ENCODE peak calls at places on chromosomes 16 and 17, in ten cellular contexts. One of them, this sample, is unnamed.

GRCh38 chr16:69340095-69340644 is 598 bp downstream of the NIP7 start:
- DNase-seq in cardiac muscle cell: no peak
- DNase-seq in kidney epithelial cell: no peak
- DNase-seq in tibial artery: no peak
- DNase-seq in left ventricle myocardium inferior: no peak
- DNase-seq in heart right ventricle: peak; percentile 18
- DNase-seq in colonic mucosa: no peak
- DNase-seq in thoracic aorta: no peak
- DNase-seq in pancreas: no peak
- DNase-seq in tibial nerve: no peak
- DNase-seq in this sample: no peak

GRCh38 chr17:75853410-75853809 is 1.7 kb downstream of the WBP2 start:
- DNase-seq in cardiac muscle cell: no peak
- DNase-seq in kidney epithelial cell: no peak
- DNase-seq in tibial artery: no peak
- DNase-seq in left ventricle myocardium inferior: no peak
- DNase-seq in heart right ventricle: no peak
- DNase-seq in colonic mucosa: no peak
- DNase-seq in thoracic aorta: no peak
- DNase-seq in pancreas: no peak
- DNase-seq in tibial nerve: no peak
- DNase-seq in this sample: no peak

GRCh38 chr16:27321013-27321960 is 7.5 kb downstream of the IL4R start:
- DNase-seq in cardiac muscle cell: no peak
- DNase-seq in kidney epithelial cell: no peak
- DNase-seq in tibial artery: peak; percentile 15
- DNase-seq in left ventricle myocardium inferior: no peak
- DNase-seq in heart right ventricle: no peak
- DNase-seq in colonic mucosa: no peak
- DNase-seq in thoracic aorta: no peak
- DNase-seq in pancreas: no peak
- DNase-seq in tibial nerve: no peak
- DNase-seq in this sample: no peak

GRCh38 chr17:72977768-72978417 is 114.6 kb downstream of the SLC39A11 start:
- DNase-seq in cardiac muscle cell: no peak
- DNase-seq in kidney epithelial cell: peak; percentile 34
- DNase-seq in tibial artery: no peak
- DNase-seq in left ventricle myocardium inferior: no peak
- DNase-seq in heart right ventricle: no peak
- DNase-seq in colonic mucosa: no peak
- DNase-seq in thoracic aorta: no peak
- DNase-seq in pancreas: peak; percentile 13
- DNase-seq in tibial nerve: no peak
- DNase-seq in this sample: no peak

GRCh38 chr16:23351360-23351759 is 49.3 kb downstream of the SCNN1B start:
- DNase-seq in cardiac muscle cell: no peak
- DNase-seq in kidney epithelial cell: no peak
- DNase-seq in tibial artery: no peak
- DNase-seq in left ventricle myocardium inferior: no peak
- DNase-seq in heart right ventricle: no peak
- DNase-seq in colonic mucosa: peak; percentile 87
- DNase-seq in thoracic aorta: no peak
- DNase-seq in pancreas: peak; percentile 74
- DNase-seq in tibial nerve: no peak
- DNase-seq in this sample: no peak

GRCh38 chr16:27106305-27106704 is 39.6 kb downstream of the C16orf82 start:
- DNase-seq in cardiac muscle cell: no peak
- DNase-seq in kidney epithelial cell: no peak
- DNase-seq in tibial artery: no peak
- DNase-seq in left ventricle myocardium inferior: no peak
- DNase-seq in heart right ventricle: no peak
- DNase-seq in colonic mucosa: no peak
- DNase-seq in thoracic aorta: no peak
- DNase-seq in pancreas: no peak
- DNase-seq in tibial nerve: no peak
- DNase-seq in this sample: no peak

GRCh38 chr16:2208772-2209171 is 1.9 kb downstream of the BRICD5 start:
- DNase-seq in cardiac muscle cell: no peak
- DNase-seq in kidney epithelial cell: no peak
- DNase-seq in tibial artery: no peak
- DNase-seq in left ventricle myocardium inferior: no peak
- DNase-seq in heart right ventricle: no peak
- DNase-seq in colonic mucosa: no peak
- DNase-seq in thoracic aorta: no peak
- DNase-seq in pancreas: no peak
- DNase-seq in tibial nerve: no peak
- DNase-seq in this sample: no peak

GRCh38 chr17:4130715-4131114 is 12.1 kb downstream of the ZZEF1 start:
- DNase-seq in cardiac muscle cell: no peak
- DNase-seq in kidney epithelial cell: no peak
- DNase-seq in tibial artery: peak; percentile 44
- DNase-seq in left ventricle myocardium inferior: no peak
- DNase-seq in heart right ventricle: peak; percentile 17
- DNase-seq in colonic mucosa: peak; percentile 64
- DNase-seq in thoracic aorta: no peak
- DNase-seq in pancreas: no peak
- DNase-seq in tibial nerve: no peak
- DNase-seq in this sample: peak; percentile 7

GRCh38 chr17:3558603-3559269 is 1.1 kb upstream of the TRPV3 start:
- DNase-seq in cardiac muscle cell: no peak
- DNase-seq in kidney epithelial cell: peak; percentile 63
- DNase-seq in tibial artery: no peak
- DNase-seq in left ventricle myocardium inferior: no peak
- DNase-seq in heart right ventricle: no peak
- DNase-seq in colonic mucosa: peak; percentile 53
- DNase-seq in thoracic aorta: no peak
- DNase-seq in pancreas: peak; percentile 33
- DNase-seq in tibial nerve: no peak
- DNase-seq in this sample: no peak

GRCh38 chr16:69397821-69398521 is 12.2 kb upstream of the TERF2 start:
- DNase-seq in cardiac muscle cell: peak; percentile 73
- DNase-seq in kidney epithelial cell: peak; percentile 69
- DNase-seq in tibial artery: peak; percentile 41
- DNase-seq in left ventricle myocardium inferior: no peak
- DNase-seq in heart right ventricle: peak; percentile 70
- DNase-seq in colonic mucosa: peak; percentile 66
- DNase-seq in thoracic aorta: no peak
- DNase-seq in pancreas: peak; percentile 56
- DNase-seq in tibial nerve: no peak
- DNase-seq in this sample: peak; percentile 14

GRCh38 chr17:50219939-50220465 is 18.6 kb upstream of the COL1A1 start:
- DNase-seq in cardiac muscle cell: peak; percentile 82
- DNase-seq in kidney epithelial cell: no peak
- DNase-seq in tibial artery: no peak
- DNase-seq in left ventricle myocardium inferior: no peak
- DNase-seq in heart right ventricle: no peak
- DNase-seq in colonic mucosa: no peak
- DNase-seq in thoracic aorta: no peak
- DNase-seq in pancreas: no peak
- DNase-seq in tibial nerve: no peak
- DNase-seq in this sample: no peak

GRCh38 chr17:45687594-45687993 is 96.5 kb upstream of the CRHR1 start:
- DNase-seq in cardiac muscle cell: no peak
- DNase-seq in kidney epithelial cell: no peak
- DNase-seq in tibial artery: no peak
- DNase-seq in left ventricle myocardium inferior: no peak
- DNase-seq in heart right ventricle: no peak
- DNase-seq in colonic mucosa: no peak
- DNase-seq in thoracic aorta: no peak
- DNase-seq in pancreas: no peak
- DNase-seq in tibial nerve: no peak
- DNase-seq in this sample: no peak

GRCh38 chr16:88854306-88855111 is 2.2 kb downstream of the GALNS start:
- DNase-seq in cardiac muscle cell: no peak
- DNase-seq in kidney epithelial cell: no peak
- DNase-seq in tibial artery: no peak
- DNase-seq in left ventricle myocardium inferior: no peak
- DNase-seq in heart right ventricle: no peak
- DNase-seq in colonic mucosa: no peak
- DNase-seq in thoracic aorta: no peak
- DNase-seq in pancreas: no peak
- DNase-seq in tibial nerve: no peak
- DNase-seq in this sample: no peak

GRCh38 chr17:50647187-50647586 is 12.5 kb downstream of the ABCC3 start:
- DNase-seq in cardiac muscle cell: no peak
- DNase-seq in kidney epithelial cell: no peak
- DNase-seq in tibial artery: no peak
- DNase-seq in left ventricle myocardium inferior: no peak
- DNase-seq in heart right ventricle: no peak
- DNase-seq in colonic mucosa: no peak
- DNase-seq in thoracic aorta: no peak
- DNase-seq in pancreas: no peak
- DNase-seq in tibial nerve: no peak
- DNase-seq in this sample: no peak

DNA sequence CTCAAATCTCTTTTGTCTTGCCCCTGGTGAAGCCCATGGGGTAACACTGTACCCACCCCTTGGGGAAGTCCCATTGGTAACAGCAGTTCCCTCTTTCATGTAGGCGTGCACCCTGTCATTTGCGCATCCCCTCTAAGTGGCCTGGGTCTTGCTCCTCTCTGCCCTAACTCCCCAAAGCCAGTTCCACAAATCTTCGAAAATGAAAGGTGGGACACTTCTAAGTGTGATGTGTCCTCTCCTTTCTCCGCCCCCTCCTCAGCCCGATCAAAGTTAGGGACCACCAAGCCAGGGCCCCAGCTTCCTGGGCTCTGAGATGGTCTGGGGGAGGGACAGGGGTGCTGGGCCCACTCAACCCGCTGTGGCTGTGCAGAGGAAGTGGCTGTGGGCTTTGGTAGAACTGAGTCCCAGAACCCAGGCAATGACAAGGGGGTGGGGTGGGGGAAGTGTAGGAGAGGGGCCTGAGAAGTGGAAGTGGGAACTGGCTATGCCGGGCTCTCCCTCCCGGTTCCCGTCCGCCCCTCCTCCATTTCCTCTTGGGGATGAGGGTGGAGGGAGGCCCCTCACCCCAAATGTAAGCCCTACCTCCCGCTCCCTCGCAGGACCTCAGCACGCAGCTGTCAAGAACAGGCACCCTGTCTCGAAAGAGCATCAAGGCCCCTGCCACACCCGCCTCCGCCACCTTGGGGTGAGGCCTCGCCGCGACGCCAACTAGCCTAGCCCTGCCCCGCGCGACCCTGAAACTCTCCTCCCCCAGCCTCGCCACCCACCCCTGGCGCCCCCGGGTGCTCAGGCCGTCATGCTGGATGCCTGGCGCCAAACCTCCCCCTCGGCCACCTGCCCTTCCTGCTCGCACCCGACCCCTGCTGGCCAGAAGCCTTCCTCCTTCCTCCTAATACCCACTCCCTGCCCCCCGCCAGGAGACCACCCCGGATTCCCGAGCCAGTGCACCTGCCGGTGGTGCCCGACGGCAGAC is 8.7 kb downstream of the ABI3 start:
- DNase-seq in cardiac muscle cell: no peak
- DNase-seq in kidney epithelial cell: no peak
- DNase-seq in tibial artery: no peak
- DNase-seq in left ventricle myocardium inferior: peak; percentile 27
- DNase-seq in heart right ventricle: no peak
- DNase-seq in colonic mucosa: no peak
- DNase-seq in thoracic aorta: no peak
- DNase-seq in pancreas: no peak
- DNase-seq in tibial nerve: no peak
- DNase-seq in this sample: no peak
- TF ChIP-seq CTCF in cardiac muscle cell: peak; percentile 16
- TF ChIP-seq CTCF in kidney epithelial cell: peak; percentile 49
- TF ChIP-seq CTCF in tibial artery: no peak
- TF ChIP-seq CTCF in left ventricle myocardium inferior: no peak
- TF ChIP-seq CTCF in heart right ventricle: peak; percentile 26
- TF ChIP-seq CTCF in colonic mucosa: no peak
- TF ChIP-seq CTCF in thoracic aorta: no peak
- TF ChIP-seq CTCF in pancreas: no peak
- TF ChIP-seq CTCF in tibial nerve: no peak
- TF ChIP-seq CTCF in this sample: peak; percentile 37

DNA sequence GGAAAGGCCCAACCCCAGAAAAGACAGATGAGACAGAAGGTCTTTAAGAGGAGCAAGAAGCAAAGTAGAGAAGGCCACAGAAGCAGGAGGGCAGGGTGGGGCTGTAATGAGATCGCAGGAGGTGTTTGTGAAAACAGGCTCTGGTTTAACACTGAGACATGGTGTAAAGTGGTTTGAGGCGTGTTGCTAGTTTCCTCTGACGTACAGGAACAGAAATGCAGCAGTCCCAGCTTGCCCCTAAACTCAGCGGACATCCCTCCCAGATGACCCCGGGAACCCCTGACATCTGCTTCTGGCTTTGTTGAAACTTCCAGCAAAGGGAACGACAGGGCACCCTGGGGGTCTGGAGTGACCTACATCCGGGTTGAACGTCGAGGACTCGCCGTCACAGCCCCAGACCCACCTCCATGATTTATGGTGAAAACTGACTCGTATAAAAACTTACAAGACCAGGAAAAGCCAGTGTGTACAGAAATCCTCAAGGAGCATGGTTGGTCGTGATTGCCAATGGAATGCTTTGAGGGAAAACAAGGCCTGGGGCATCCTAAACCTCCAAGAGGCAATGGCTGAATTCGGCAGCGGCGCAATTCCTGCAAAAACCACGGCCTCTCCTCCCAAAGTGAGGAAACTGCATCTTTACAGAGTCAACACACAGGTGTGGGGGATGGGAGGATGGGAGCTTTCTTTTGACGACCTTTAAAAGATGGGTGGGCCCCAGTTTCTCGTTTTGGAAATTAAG is 25.8 kb downstream of the LITAF start:
- DNase-seq in cardiac muscle cell: no peak
- DNase-seq in kidney epithelial cell: no peak
- DNase-seq in tibial artery: no peak
- DNase-seq in left ventricle myocardium inferior: no peak
- DNase-seq in heart right ventricle: peak; percentile 58
- DNase-seq in colonic mucosa: no peak
- DNase-seq in thoracic aorta: no peak
- DNase-seq in pancreas: no peak
- DNase-seq in tibial nerve: peak; percentile 32
- DNase-seq in this sample: peak; percentile 54
- H3K4me3 ChIP-seq in cardiac muscle cell: no peak overlapping the region
- H3K4me3 ChIP-seq in kidney epithelial cell: no peak overlapping the region
- H3K4me3 ChIP-seq in tibial artery: no peak overlapping the region
- H3K4me3 ChIP-seq in left ventricle myocardium inferior: peak overlapping the region; percentile 5
- H3K4me3 ChIP-seq in heart right ventricle: no peak overlapping the region
- H3K4me3 ChIP-seq in colonic mucosa: no peak overlapping the region
- H3K4me3 ChIP-seq in thoracic aorta: no peak overlapping the region
- H3K4me3 ChIP-seq in pancreas: no peak overlapping the region
- H3K4me3 ChIP-seq in tibial nerve: no peak overlapping the region
- H3K4me3 ChIP-seq in this sample: no peak overlapping the region

GRCh38 chr16:29835926-29836325 is 15.7 kb downstream of the MVP start:
- DNase-seq in cardiac muscle cell: no peak
- DNase-seq in kidney epithelial cell: no peak
- DNase-seq in tibial artery: no peak
- DNase-seq in left ventricle myocardium inferior: no peak
- DNase-seq in heart right ventricle: no peak
- DNase-seq in colonic mucosa: no peak
- DNase-seq in thoracic aorta: no peak
- DNase-seq in pancreas: no peak
- DNase-seq in tibial nerve: no peak
- DNase-seq in this sample: no peak
- H3K36me3 ChIP-seq in cardiac muscle cell: no peaks in the 10 kb centered on the region
- H3K36me3 ChIP-seq in kidney epithelial cell: peaks cover 3% of the 10 kb centered on the region
- H3K36me3 ChIP-seq in tibial artery: peaks cover 97% of the 10 kb centered on the region
- H3K36me3 ChIP-seq in left ventricle myocardium inferior: peaks cover 92% of the 10 kb centered on the region
- H3K36me3 ChIP-seq in heart right ventricle: no peaks in the 10 kb centered on the region
- H3K36me3 ChIP-seq in colonic mucosa: peaks cover 57% of the 10 kb centered on the region
- H3K36me3 ChIP-seq in thoracic aorta: peaks cover 62% of the 10 kb centered on the region
- H3K36me3 ChIP-seq in pancreas: peaks cover 16% of the 10 kb centered on the region
- H3K36me3 ChIP-seq in tibial nerve: peaks cover 98% of the 10 kb centered on the region
- H3K36me3 ChIP-seq in this sample: peaks cover 41% of the 10 kb centered on the region

GRCh38 chr17:21239680-21240374 is 13.4 kb downstream of the NATD1 start:
- DNase-seq in cardiac muscle cell: peak; percentile 46
- DNase-seq in kidney epithelial cell: no peak
- DNase-seq in tibial artery: no peak
- DNase-seq in left ventricle myocardium inferior: no peak
- DNase-seq in heart right ventricle: no peak
- DNase-seq in colonic mucosa: no peak
- DNase-seq in thoracic aorta: no peak
- DNase-seq in pancreas: no peak
- DNase-seq in tibial nerve: no peak
- DNase-seq in this sample: no peak
- TF ChIP-seq CTCF in cardiac muscle cell: peak; percentile 48
- TF ChIP-seq CTCF in kidney epithelial cell: peak; percentile 52
- TF ChIP-seq CTCF in tibial artery: peak; percentile 40
- TF ChIP-seq CTCF in left ventricle myocardium inferior: peak; percentile 53
- TF ChIP-seq CTCF in heart right ventricle: peak; percentile 45
- TF ChIP-seq CTCF in colonic mucosa: peak; percentile 30
- TF ChIP-seq CTCF in thoracic aorta: peak; percentile 42
- TF ChIP-seq CTCF in pancreas: peak; percentile 37
- TF ChIP-seq CTCF in tibial nerve: peak; percentile 18
- TF ChIP-seq CTCF in this sample: peak; percentile 53